ENCODE peak calls at places on chromosomes 16 and 17, in seven cellular contexts. Y is ascending aorta, W is transverse colon, T is fibroblast of lung, R is kidney, G is breast epithelium, F is dorsolateral prefrontal cortex. S is an unnamed sample.

GRCh38 chr16:78189121-78189520 is 89.7 kb downstream of the WWOX start:
- DNase-seq in Y (no peak), W (no peak), T (no peak), R (no peak), G (no peak), F (no peak), S (no peak)

GRCh38 chr16:20192801-20193200 is 119.1 kb upstream of the GPR139 start:
- DNase-seq in Y (no peak), W (no peak), T (no peak), R (no peak), G (no peak), F (no peak), S (no peak)

GRCh38 chr17:71237903-71238538 is 882.8 kb upstream of the SOX9 start:
- DNase-seq in Y (no peak), W (no peak), T (peak), R (no peak), G (no peak), F (no peak), S (no peak)

GRCh38 chr17:34726536-34727384 is 147.4 kb downstream of the TMEM132E start:
- DNase-seq in Y (no peak), W (no peak), T (no peak), R (no peak), G (no peak), F (no peak), S (no peak)

GRCh38 chr16:79595261-79595660 is 5.3 kb downstream of the MAF start:
- DNase-seq in Y (no peak), W (no peak), T (no peak), R (no peak), G (no peak), F (no peak), S (no peak)

GRCh38 chr16:11681526-11681925 is 13.3 kb downstream of the SNN start:
- DNase-seq in Y (peak), W (peak), T (no peak), R (peak), G (no peak), F (no peak), S (no peak)

GRCh38 chr17:77741109-77741508 is 217.4 kb upstream of the TNRC6C start:
- DNase-seq in Y (no peak), W (no peak), T (no peak), R (no peak), G (no peak), F (peak), S (peak)

GRCh38 chr16:85168732-85169256 is 56.5 kb upstream of the CIBAR2 start:
- DNase-seq in Y (no peak), W (peak), T (peak), R (peak), G (no peak), F (no peak), S (peak)

GRCh38 chr16:57634171-57634570 is 5.7 kb downstream of the ADGRG1 start:
- DNase-seq in Y (no peak), W (no peak), T (no peak), R (no peak), G (no peak), F (no peak), S (no peak)

GRCh38 chr17:76237859-76238313 is 2.4 kb downstream of the RNF157 start:
- DNase-seq in Y (no peak), W (peak), T (no peak), R (no peak), G (peak), F (no peak), S (no peak)

GRCh38 chr17:83058478-83059167 is 20.8 kb upstream of the METRNL start:
- DNase-seq in Y (no peak), W (no peak), T (no peak), R (peak), G (no peak), F (no peak), S (peak)

GRCh38 chr16:70793851-70794502 is 7.0 kb downstream of the VAC14 start:
- DNase-seq in Y (no peak), W (no peak), T (no peak), R (no peak), G (no peak), F (no peak), S (no peak)

GRCh38 chr17:45814622-45815606 is 29.8 kb upstream of the SPPL2C start:
- DNase-seq in Y (no peak), W (no peak), T (no peak), R (no peak), G (no peak), F (no peak), S (no peak)

GRCh38 chr17:82330322-82331239 is 3.0 kb downstream of the SECTM1 start:
- DNase-seq in Y (no peak), W (peak), T (peak), R (peak), G (no peak), F (no peak), S (no peak)

GRCh38 chr17:40115101-40115436 is 6.7 kb upstream of the MSL1 start:
- DNase-seq in Y (no peak), W (no peak), T (no peak), R (no peak), G (no peak), F (no peak), S (no peak)

GRCh38 chr16:89574681-89575246 is 794 bp upstream of the CPNE7 start:
- DNase-seq in Y (no peak), W (peak), T (peak), R (peak), G (no peak), F (no peak), S (no peak)

GRCh38 chr16:79593074-79593531 is 7.4 kb downstream of the MAF start:
- DNase-seq in Y (no peak), W (no peak), T (no peak), R (no peak), G (no peak), F (no peak), S (no peak)

GRCh38 chr17:9587969-9588656 is 11.7 kb downstream of the CFAP52 start:
- DNase-seq in Y (no peak), W (no peak), T (no peak), R (no peak), G (no peak), F (peak), S (no peak)

GRCh38 chr16:29804455-29805231 is 1.7 kb upstream of the MAZ start:
- DNase-seq in Y (no peak), W (peak), T (no peak), R (no peak), G (no peak), F (peak), S (peak)

GRCh38 chr17:27466748-27467375 is 10.6 kb downstream of the KSR1 start:
- DNase-seq in Y (no peak), W (no peak), T (no peak), R (no peak), G (no peak), F (no peak), S (no peak)

GRCh38 chr17:78781339-78782304 is at the start of gene CYTH1:
- DNase-seq in Y (no peak), W (peak), T (no peak), R (peak), G (no peak), F (peak), S (no peak)

GRCh38 chr17:76584427-76585047 is 1.1 kb downstream of the ST6GALNAC2 start:
- DNase-seq in Y (no peak), W (no peak), T (peak), R (no peak), G (no peak), F (no peak), S (no peak)

GRCh38 chr16:57618306-57619132 is 9.9 kb upstream of the ADGRG1 start:
- DNase-seq in Y (no peak), W (no peak), T (no peak), R (peak), G (peak), F (peak), S (no peak)

GRCh38 chr17:42797067-42798007 is 1.2 kb downstream of the COA3 start:
- DNase-seq in Y (no peak), W (peak), T (no peak), R (no peak), G (no peak), F (no peak), S (no peak)

GRCh38 chr17:49815761-49816281 is 27.3 kb downstream of the KAT7 start:
- DNase-seq in Y (no peak), W (no peak), T (peak), R (no peak), G (no peak), F (no peak), S (no peak)

GRCh38 chr16:72997141-72997542 is 50.8 kb downstream of the ZFHX3 start:
- DNase-seq in Y (no peak), W (no peak), T (no peak), R (no peak), G (peak), F (no peak), S (peak)

DNA sequence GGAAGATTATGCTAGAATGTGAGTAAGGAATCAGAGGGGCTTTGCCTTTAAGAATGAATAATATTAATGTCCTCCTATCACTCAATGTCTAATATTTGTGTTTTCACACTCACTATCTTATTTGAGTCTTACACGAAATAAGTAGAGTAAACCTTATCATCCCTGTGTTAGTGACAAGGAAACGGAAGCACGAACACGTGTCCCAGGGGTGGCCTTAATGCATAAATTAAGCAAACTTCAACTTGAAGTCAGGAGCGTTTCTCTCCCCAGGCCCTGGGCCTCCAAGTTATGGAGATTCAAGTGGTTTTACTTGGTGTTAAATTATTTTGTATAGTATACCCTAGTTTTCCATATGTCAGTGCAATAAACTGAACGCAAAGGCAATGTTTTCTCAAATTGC is 96.0 kb downstream of the WDR59 start:
- DNase-seq in Y (no peak), W (no peak), T (no peak), R (no peak), G (no peak), F (no peak), S (no peak)
- H3K27ac ChIP-seq in Y (no peak), W (no peak), T (no peak), R (no peak), G (no peak), F (no peak), S (no peak)

GRCh38 chr17:38605852-38606645 is at the start of gene SRCIN1:
- DNase-seq in Y (no peak), W (peak), T (peak), R (no peak), G (peak), F (peak), S (no peak)

GRCh38 chr17:38603786-38604478 is 1.8 kb downstream of the SRCIN1 start:
- DNase-seq in Y (no peak), W (no peak), T (no peak), R (no peak), G (no peak), F (no peak), S (no peak)

GRCh38 chr17:38606646-38607611 is 1.2 kb upstream of the SRCIN1 start:
- DNase-seq in Y (no peak), W (no peak), T (no peak), R (no peak), G (no peak), F (peak), S (no peak)

GRCh38 chr17:38604479-38605229 is 1.1 kb downstream of the SRCIN1 start:
- DNase-seq in Y (no peak), W (no peak), T (no peak), R (no peak), G (no peak), F (peak), S (no peak)

GRCh38 chr17:38605230-38605851 is 411 bp downstream of the SRCIN1 start:
- DNase-seq in Y (no peak), W (no peak), T (no peak), R (no peak), G (no peak), F (no peak), S (no peak)
- H3K4me3 ChIP-seq in Y (peak), W (peak), T (no peak), R (no peak), G (peak), F (peak), S (peak)

DNA sequence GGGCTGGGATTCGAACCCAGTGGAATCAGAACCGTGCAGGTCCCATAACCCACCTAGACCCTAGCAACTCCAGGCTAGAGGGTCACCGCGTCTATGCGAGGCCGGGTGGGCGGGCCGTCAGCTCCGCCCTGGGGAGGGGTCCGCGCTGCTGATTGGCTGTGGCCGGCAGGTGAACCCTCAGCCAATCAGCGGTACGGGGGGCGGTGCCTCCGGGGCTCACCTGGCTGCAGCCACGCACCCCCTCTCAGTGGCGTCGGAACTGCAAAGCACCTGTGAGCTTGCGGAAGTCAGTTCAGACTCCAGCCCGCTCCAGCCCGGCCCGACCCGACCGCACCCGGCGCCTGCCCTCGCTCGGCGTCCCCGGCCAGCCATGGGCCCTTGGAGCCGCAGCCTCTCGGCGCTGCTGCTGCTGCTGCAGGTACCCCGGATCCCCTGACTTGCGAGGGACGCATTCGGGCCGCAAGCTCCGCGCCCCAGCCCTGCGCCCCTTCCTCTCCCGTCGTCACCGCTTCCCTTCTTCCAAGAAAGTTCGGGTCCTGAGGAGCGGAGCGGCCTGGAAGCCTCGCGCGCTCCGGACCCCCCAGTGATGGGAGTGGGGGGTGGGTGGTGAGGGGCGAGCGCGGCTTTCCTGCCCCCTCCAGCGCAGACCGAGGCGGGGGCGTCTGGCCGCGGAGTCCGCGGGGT is at the start of gene CDH1:
- DNase-seq in Y (no peak), W (peak), T (no peak), R (peak), G (peak), F (no peak), S (no peak)
- H3K27ac ChIP-seq in Y (no peak), W (peak), T (no peak), R (peak), G (peak), F (peak), S (peak)

GRCh38 chr17:1203967-1204291 is 24.1 kb upstream of the ABR start:
- DNase-seq in Y (no peak), W (no peak), T (no peak), R (no peak), G (no peak), F (no peak), S (no peak)
- H3K4me3 ChIP-seq in Y (peak), W (peak), T (peak), R (no peak), G (peak), F (peak), S (peak)

GRCh38 chr17:16972346-16972745 is 428 bp upstream of the TNFRSF13B start:
- DNase-seq in Y (no peak), W (no peak), T (no peak), R (no peak), G (no peak), F (no peak), S (no peak)
- H3K27ac ChIP-seq in Y (no peak), W (no peak), T (no peak), R (no peak), G (no peak), F (no peak), S (peak)

DNA sequence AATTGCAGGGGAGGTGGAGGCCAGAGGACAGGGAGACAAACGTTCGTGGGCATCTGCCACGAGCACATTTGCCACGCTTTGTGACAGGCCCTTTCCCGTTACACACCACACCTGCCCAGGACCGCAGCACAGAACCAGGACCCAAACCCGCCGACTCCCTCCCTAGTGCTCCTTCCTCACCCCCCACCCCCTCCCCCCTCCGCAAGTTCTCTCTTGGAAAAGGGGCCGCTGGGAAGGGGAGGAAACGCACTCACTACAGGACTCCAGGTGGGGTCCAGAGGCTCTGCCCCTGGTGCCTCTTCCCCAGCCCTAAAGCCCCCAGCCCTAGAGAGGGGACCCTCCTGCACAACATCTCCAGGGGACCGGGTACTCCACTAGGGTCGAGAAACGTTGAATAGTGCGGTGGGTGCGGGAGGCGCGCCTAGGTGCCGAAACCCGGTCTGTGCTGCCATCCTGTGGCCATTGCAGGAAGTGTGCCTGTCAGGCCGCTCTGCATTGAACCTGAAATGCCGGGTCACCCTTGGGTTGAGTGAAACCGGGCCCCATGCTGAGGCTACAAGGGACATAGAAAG is 21.9 kb upstream of the EIF1 start:
- DNase-seq in Y (no peak), W (peak), T (peak), R (peak), G (peak), F (peak), S (peak)
- H3K4me3 ChIP-seq in Y (peak), W (peak), T (no peak), R (peak), G (peak), F (peak), S (peak)

S was measured in tibial nerve.